ENCODE peak calls at places on chromosomes 5 and 9, in five cellular contexts. Q, C, F, Y and R are unnamed samples.

GRCh38 chr9:114674076-114674797 is 7.8 kb downstream of the TEX48 start:
- DNase-seq in Q (no peak), C (no peak), F (no peak), Y (no peak), R (no peak)

GRCh38 chr9:38445154-38446043 is 21.1 kb upstream of the IGFBPL1 start:
- DNase-seq in Q (no peak), C (no peak), F (no peak), Y (no peak), R (no peak)

GRCh38 chr5:1441166-1441865 is 3.9 kb downstream of the SLC6A3 start:
- DNase-seq in Q (no peak), C (no peak), F (no peak), Y (no peak), R (no peak)

GRCh38 chr5:6728011-6728794 is 15.0 kb downstream of the TENT4A start:
- DNase-seq in Q (no peak), C (no peak), F (no peak), Y (no peak), R (no peak)

GRCh38 chr5:38208782-38209378 is 49.5 kb upstream of the EGFLAM start:
- DNase-seq in Q (no peak), C (no peak), F (peak; percentile 74), Y (peak; percentile 71), R (no peak)

GRCh38 chr5:78129632-78130031 is 164.9 kb downstream of the AP3B1 start:
- DNase-seq in Q (no peak), C (no peak), F (no peak), Y (no peak), R (no peak)

GRCh38 chr5:131634666-131634995 is 398 bp downstream of the RAPGEF6 start:
- DNase-seq in Q (no peak), C (no peak), F (peak; percentile 56), Y (peak; percentile 64), R (no peak)

GRCh38 chr9:4706971-4707622 is 27.7 kb downstream of the CDC37L1 start:
- DNase-seq in Q (no peak), C (no peak), F (no peak), Y (no peak), R (no peak)

GRCh38 chr9:2109066-2109650 is 94.0 kb downstream of the SMARCA2 start:
- DNase-seq in Q (no peak), C (no peak), F (no peak), Y (peak; percentile 26), R (no peak)

GRCh38 chr5:120531215-120531614 is 67.1 kb downstream of the PRR16 start:
- DNase-seq in Q (no peak), C (no peak), F (no peak), Y (no peak), R (no peak)

GRCh38 chr5:120529386-120529785 is 65.3 kb downstream of the PRR16 start:
- DNase-seq in Q (no peak), C (no peak), F (no peak), Y (no peak), R (no peak)

GRCh38 chr5:120533581-120533980 is 69.5 kb downstream of the PRR16 start:
- DNase-seq in Q (no peak), C (no peak), F (no peak), Y (peak; percentile 66), R (no peak)

GRCh38 chr5:120535900-120536299 is 71.8 kb downstream of the PRR16 start:
- DNase-seq in Q (no peak), C (no peak), F (no peak), Y (no peak), R (no peak)

DNA sequence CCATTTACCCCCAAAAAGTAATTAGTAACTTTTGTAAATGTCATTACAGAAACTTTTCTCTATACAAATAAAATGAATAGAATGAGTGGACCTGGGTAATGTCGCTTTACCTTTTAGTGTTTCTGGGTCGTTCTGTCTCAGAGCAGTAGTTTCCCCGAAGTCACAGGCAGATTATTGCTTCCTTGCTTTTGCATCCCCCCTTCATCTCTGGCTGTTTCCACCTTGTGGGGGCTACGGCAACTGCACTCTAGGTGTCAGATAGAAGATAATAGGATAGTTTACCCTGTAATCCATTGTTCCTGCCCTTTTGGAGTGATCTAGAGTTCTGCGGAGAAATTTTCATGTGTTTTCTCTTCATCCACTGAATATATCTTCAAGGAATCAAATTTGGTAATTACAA is 68.7 kb downstream of the PRR16 start:
- DNase-seq in Q (no peak), C (no peak), F (no peak), Y (no peak), R (no peak)
- TF ChIP-seq CTCF in Q (no peak), C (no peak), F (peak; percentile 6), Y (peak; percentile 27), R (no peak)

GRCh38 chr5:31625394-31625793 is 13.5 kb upstream of the PDZD2 start:
- DNase-seq in Q (no peak), C (no peak), F (no peak), Y (no peak), R (no peak)
- TF ChIP-seq CTCF in Q (no peak), C (no peak), F (no peak), Y (no peak), R (no peak)

GRCh38 chr9:83964973-83965349 is 15.1 kb downstream of the HNRNPK start:
- DNase-seq in Q (no peak), C (no peak), F (no peak), Y (peak; percentile 25), R (no peak)

GRCh38 chr9:83965350-83966208 is 14.4 kb downstream of the HNRNPK start:
- DNase-seq in Q (no peak), C (no peak), F (no peak), Y (peak; percentile 71), R (no peak)

GRCh38 chr9:83966209-83966582 is 13.8 kb downstream of the HNRNPK start:
- DNase-seq in Q (no peak), C (no peak), F (no peak), Y (no peak), R (no peak)

GRCh38 chr9:83969602-83970001 is 10.4 kb downstream of the HNRNPK start:
- DNase-seq in Q (no peak), C (no peak), F (no peak), Y (no peak), R (no peak)

GRCh38 chr9:83967083-83967482 is 12.9 kb downstream of the HNRNPK start:
- DNase-seq in Q (no peak), C (no peak), F (no peak), Y (no peak), R (no peak)
- TF ChIP-seq CTCF in Q (no peak), C (no peak), F (no peak), Y (no peak), R (no peak)

GRCh38 chr5:145347026-145347616 is 488.0 kb downstream of the PRELID2 start:
- DNase-seq in Q (no peak), C (no peak), F (peak; percentile 55), Y (peak; percentile 72), R (no peak)
- TF ChIP-seq CTCF in Q (peak; percentile 9), C (no peak), F (peak; percentile 78), Y (peak; percentile 87), R (no peak)

DNA sequence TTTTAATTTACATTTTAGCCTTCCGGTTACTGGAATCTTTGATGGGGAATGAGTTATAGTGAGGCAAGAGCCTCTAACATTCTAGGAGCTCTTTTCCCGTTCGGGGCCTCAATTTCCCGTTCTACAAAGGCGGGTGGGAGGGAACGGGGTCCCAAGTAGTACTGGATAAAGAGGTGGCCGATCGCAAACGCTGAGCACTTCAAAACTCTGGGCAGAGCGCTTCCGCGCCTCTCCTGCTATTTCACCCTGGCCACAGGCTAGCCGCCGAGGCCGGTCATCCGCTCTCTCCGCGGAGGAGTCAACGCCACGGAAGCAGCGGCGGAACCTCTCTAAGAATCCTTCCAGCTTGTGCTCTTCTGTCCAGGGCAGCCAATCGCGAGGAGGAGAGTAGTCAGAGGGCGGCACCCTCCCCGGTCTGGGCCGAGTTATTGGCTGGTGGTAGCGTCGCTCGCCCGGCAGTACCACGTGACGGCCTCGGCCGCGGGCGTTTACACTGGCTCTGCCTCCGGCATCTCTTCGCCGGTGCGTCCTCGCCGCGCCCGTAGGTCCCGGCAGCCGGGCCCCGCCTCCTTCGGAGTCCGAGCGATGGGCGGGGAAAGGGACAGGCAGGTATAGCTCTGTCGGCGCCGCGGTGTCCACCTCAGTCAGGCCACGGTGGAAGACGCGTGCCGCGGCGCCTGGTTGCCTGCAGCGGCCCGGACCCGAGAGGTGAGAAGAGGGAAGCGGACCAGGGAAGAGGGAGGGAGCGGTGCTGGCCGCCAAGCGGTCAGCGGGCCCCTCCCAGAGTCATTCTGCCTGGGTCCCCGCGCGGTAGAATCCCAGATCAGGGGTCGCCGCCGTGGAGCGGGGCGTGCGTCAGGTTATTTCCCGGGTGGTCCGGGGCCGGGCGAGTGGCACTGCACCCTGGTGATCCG is at the start of gene SLC26A2:
- DNase-seq in Q (peak; percentile 97), C (peak; percentile 99), F (peak; percentile 97), Y (peak; percentile 98), R (peak; percentile 80)
- TF ChIP-seq CTCF in Q (peak; percentile 12), C (no peak), F (no peak), Y (no peak), R (no peak)

GRCh38 chr9:12989669-12990068 is 214.8 kb downstream of the LURAP1L start:
- DNase-seq in Q (no peak), C (no peak), F (no peak), Y (no peak), R (no peak)

GRCh38 chr9:12993432-12993831 is 218.6 kb downstream of the LURAP1L start:
- DNase-seq in Q (no peak), C (no peak), F (no peak), Y (peak; percentile 5), R (no peak)

DNA sequence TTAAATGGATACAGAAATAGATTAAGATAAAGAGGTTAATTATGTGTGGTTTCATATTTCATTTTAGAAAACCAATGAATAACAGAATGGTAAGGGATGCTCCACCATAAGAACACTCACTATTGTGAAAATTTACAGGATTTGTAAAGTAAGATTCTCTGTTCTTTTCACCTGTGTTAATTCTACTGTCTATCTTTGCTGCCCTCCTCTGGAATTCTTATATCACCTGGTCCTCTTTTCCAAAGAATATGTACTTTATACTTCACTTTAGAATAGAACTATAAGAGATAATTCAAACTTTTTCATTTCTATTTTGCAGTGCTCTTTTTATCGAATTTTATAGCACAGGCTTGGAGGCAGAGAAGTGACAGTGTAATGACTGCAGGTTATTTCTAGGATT is 213.4 kb downstream of the LURAP1L start:
- DNase-seq in Q (no peak), C (no peak), F (no peak), Y (no peak), R (no peak)
- TF ChIP-seq CTCF in Q (no peak), C (no peak), F (no peak), Y (no peak), R (no peak)

GRCh38 chr5:148383564-148384388 is at the start of gene FBXO38:
- DNase-seq in Q (peak; percentile 97), C (peak; percentile 98), F (peak; percentile 99), Y (peak; percentile 96), R (peak; percentile 86)
- TF ChIP-seq CTCF in Q (peak; percentile 12), C (no peak), F (no peak), Y (peak; percentile 7), R (no peak)